ENCODE peak calls at places on chromosomes 16 and 17, in ten cellular contexts. D, T, O, Q, B, H, F, Z, K and P are unnamed samples.

GRCh38 chr17:67139784-67140665 is 95.7 kb downstream of the CACNG1 start:
- DNase-seq in D (no peak), T (no peak), O (peak), Q (no peak), B (no peak), H (no peak), F (no peak), Z (no peak), K (no peak), P (no peak)

GRCh38 chr17:32285770-32286517 is 20.3 kb downstream of the RHBDL3 start:
- DNase-seq in D (no peak), T (no peak), O (no peak), Q (no peak), B (no peak), H (no peak), F (peak), Z (no peak), K (no peak), P (no peak)

GRCh38 chr16:84356591-84357116 is 11.7 kb upstream of the ATP2C2 start:
- DNase-seq in D (no peak), T (no peak), O (peak), Q (no peak), B (no peak), H (no peak), F (peak), Z (peak), K (no peak), P (no peak)

GRCh38 chr17:28811594-28812135 is 30.9 kb downstream of the FAM222B start:
- DNase-seq in D (no peak), T (no peak), O (peak), Q (no peak), B (no peak), H (no peak), F (no peak), Z (no peak), K (no peak), P (peak)

GRCh38 chr17:15263206-15263579 is 1.9 kb downstream of the PMP22 start:
- DNase-seq in D (no peak), T (peak), O (peak), Q (no peak), B (peak), H (no peak), F (peak), Z (peak), K (no peak), P (peak)

GRCh38 chr17:81237591-81238489 is 1.0 kb downstream of the TEPSIN start:
- DNase-seq in D (no peak), T (no peak), O (no peak), Q (no peak), B (no peak), H (no peak), F (no peak), Z (no peak), K (no peak), P (no peak)

GRCh38 chr17:42780816-42781638 is 617 bp downstream of the WNK4 start:
- DNase-seq in D (no peak), T (no peak), O (peak), Q (no peak), B (no peak), H (no peak), F (no peak), Z (no peak), K (no peak), P (no peak)

GRCh38 chr17:17934796-17935195 is 37.4 kb downstream of the TOM1L2 start:
- DNase-seq in D (no peak), T (no peak), O (no peak), Q (no peak), B (no peak), H (no peak), F (no peak), Z (no peak), K (no peak), P (no peak)

GRCh38 chr17:2380225-2380922 is 20.5 kb downstream of the MNT start:
- DNase-seq in D (no peak), T (no peak), O (no peak), Q (no peak), B (no peak), H (no peak), F (no peak), Z (no peak), K (no peak), P (no peak)

GRCh38 chr17:12812877-12813276 is 23.6 kb downstream of the ARHGAP44 start:
- DNase-seq in D (no peak), T (no peak), O (no peak), Q (no peak), B (no peak), H (no peak), F (no peak), Z (no peak), K (no peak), P (no peak)

GRCh38 chr17:42221886-42222745 is 27.8 kb upstream of the GHDC start:
- DNase-seq in D (no peak), T (peak), O (peak), Q (peak), B (no peak), H (no peak), F (no peak), Z (peak), K (peak), P (no peak)

GRCh38 chr17:49130891-49131290 is 1.7 kb upstream of the B4GALNT2 start:
- DNase-seq in D (no peak), T (no peak), O (no peak), Q (no peak), B (no peak), H (no peak), F (no peak), Z (no peak), K (no peak), P (no peak)

GRCh38 chr16:56998861-56999260 is 9.5 kb downstream of the NLRC5 start:
- DNase-seq in D (no peak), T (no peak), O (peak), Q (no peak), B (no peak), H (no peak), F (no peak), Z (no peak), K (no peak), P (no peak)

GRCh38 chr16:50021509-50021908 is 3.5 kb upstream of the CNEP1R1 start:
- DNase-seq in D (no peak), T (no peak), O (peak), Q (no peak), B (no peak), H (no peak), F (no peak), Z (no peak), K (no peak), P (no peak)

GRCh38 chr17:49616546-49617205 is 41.0 kb downstream of the NXPH3 start:
- DNase-seq in D (no peak), T (peak), O (no peak), Q (no peak), B (no peak), H (no peak), F (peak), Z (peak), K (no peak), P (no peak)

GRCh38 chr17:82791532-82791931 is 39.7 kb downstream of the TBCD start:
- DNase-seq in D (peak), T (no peak), O (no peak), Q (no peak), B (no peak), H (peak), F (no peak), Z (no peak), K (no peak), P (peak)

GRCh38 chr16:88856122-88856827 is 472 bp downstream of the GALNS start:
- DNase-seq in D (no peak), T (peak), O (peak), Q (no peak), B (no peak), H (no peak), F (peak), Z (no peak), K (peak), P (no peak)

GRCh38 chr17:77229786-77230435 is 89.1 kb downstream of the SEC14L1 start:
- DNase-seq in D (no peak), T (no peak), O (no peak), Q (no peak), B (no peak), H (no peak), F (no peak), Z (no peak), K (no peak), P (no peak)

GRCh38 chr16:55326261-55326802 is 2.3 kb downstream of the IRX6 start:
- DNase-seq in D (no peak), T (no peak), O (peak), Q (no peak), B (no peak), H (no peak), F (no peak), Z (no peak), K (no peak), P (no peak)

GRCh38 chr17:77564278-77564920 is 394.1 kb upstream of the TNRC6C start:
- DNase-seq in D (no peak), T (no peak), O (no peak), Q (no peak), B (no peak), H (no peak), F (peak), Z (no peak), K (no peak), P (no peak)

GRCh38 chr16:19292186-19292585 is 6.7 kb downstream of the CLEC19A start:
- DNase-seq in D (no peak), T (no peak), O (peak), Q (no peak), B (no peak), H (no peak), F (no peak), Z (no peak), K (no peak), P (no peak)

GRCh38 chr16:86491643-86492030 is 18.7 kb upstream of the FOXF1 start:
- DNase-seq in D (no peak), T (no peak), O (no peak), Q (no peak), B (no peak), H (no peak), F (no peak), Z (no peak), K (no peak), P (no peak)

GRCh38 chr17:70772761-70773160 is 603.4 kb downstream of the KCNJ2 start:
- DNase-seq in D (no peak), T (no peak), O (no peak), Q (no peak), B (no peak), H (no peak), F (no peak), Z (no peak), K (no peak), P (no peak)

GRCh38 chr16:77273-77806 is 685 bp upstream of the MPG start:
- DNase-seq in D (no peak), T (peak), O (peak), Q (no peak), B (no peak), H (no peak), F (peak), Z (peak), K (peak), P (no peak)

GRCh38 chr16:10569629-10570028 is 10.8 kb downstream of the EMP2 start:
- DNase-seq in D (no peak), T (no peak), O (no peak), Q (no peak), B (no peak), H (no peak), F (no peak), Z (no peak), K (no peak), P (peak)

GRCh38 chr16:71933913-71934696 is 38.8 kb downstream of the IST1 start:
- DNase-seq in D (peak), T (no peak), O (peak), Q (no peak), B (no peak), H (no peak), F (no peak), Z (no peak), K (no peak), P (peak)

GRCh38 chr16:47458331-47458730 is 2.5 kb downstream of the ITFG1 start:
- DNase-seq in D (no peak), T (no peak), O (no peak), Q (no peak), B (no peak), H (no peak), F (no peak), Z (no peak), K (no peak), P (no peak)

GRCh38 chr17:69417545-69418483 is 3.3 kb downstream of the MAP2K6 start:
- DNase-seq in D (no peak), T (no peak), O (peak), Q (no peak), B (no peak), H (no peak), F (no peak), Z (no peak), K (no peak), P (no peak)

GRCh38 chr17:73663614-73664013 is 19.4 kb upstream of the SDK2 start:
- DNase-seq in D (no peak), T (no peak), O (peak), Q (no peak), B (no peak), H (no peak), F (no peak), Z (no peak), K (no peak), P (no peak)

GRCh38 chr17:65751263-65751662 is 189.8 kb upstream of the AXIN2 start:
- DNase-seq in D (no peak), T (no peak), O (no peak), Q (no peak), B (no peak), H (no peak), F (no peak), Z (no peak), K (no peak), P (no peak)

GRCh38 chr17:83191388-83192160 is 112.2 kb downstream of the METRNL start:
- DNase-seq in D (no peak), T (peak), O (no peak), Q (no peak), B (no peak), H (no peak), F (no peak), Z (no peak), K (no peak), P (no peak)

GRCh38 chr16:11676799-11677198 is 8.5 kb downstream of the SNN start:
- DNase-seq in D (no peak), T (no peak), O (no peak), Q (no peak), B (no peak), H (no peak), F (no peak), Z (no peak), K (no peak), P (no peak)

GRCh38 chr17:17750881-17751280 is 69.6 kb downstream of the RAI1 start:
- DNase-seq in D (no peak), T (no peak), O (no peak), Q (no peak), B (no peak), H (no peak), F (no peak), Z (no peak), K (no peak), P (no peak)

GRCh38 chr16:13322357-13322756 is 421.0 kb downstream of the SHISA9 start:
- DNase-seq in D (no peak), T (no peak), O (no peak), Q (no peak), B (no peak), H (no peak), F (no peak), Z (no peak), K (no peak), P (no peak)

GRCh38 chr17:76995352-76996105 is 127.3 kb downstream of the MGAT5B start:
- DNase-seq in D (no peak), T (no peak), O (peak), Q (no peak), B (no peak), H (no peak), F (no peak), Z (no peak), K (no peak), P (no peak)

GRCh38 chr16:16021988-16022682 is 72.7 kb downstream of the ABCC1 start:
- DNase-seq in D (peak), T (peak), O (peak), Q (no peak), B (peak), H (no peak), F (peak), Z (peak), K (peak), P (peak)

GRCh38 chr17:28404461-28404811 is 1.6 kb downstream of the SLC46A1 start:
- DNase-seq in D (no peak), T (no peak), O (no peak), Q (no peak), B (no peak), H (no peak), F (no peak), Z (no peak), K (no peak), P (no peak)

GRCh38 chr17:59623151-59623550 is 3.5 kb downstream of the CLTC start:
- DNase-seq in D (no peak), T (no peak), O (peak), Q (no peak), B (no peak), H (no peak), F (no peak), Z (no peak), K (no peak), P (no peak)

GRCh38 chr17:66698270-66698669 is 136.6 kb upstream of the CACNG5 start:
- DNase-seq in D (no peak), T (no peak), O (no peak), Q (no peak), B (no peak), H (no peak), F (no peak), Z (no peak), K (no peak), P (no peak)

GRCh38 chr17:8012996-8013640 is 10.7 kb downstream of the GUCY2D start:
- DNase-seq in D (no peak), T (no peak), O (no peak), Q (no peak), B (no peak), H (no peak), F (no peak), Z (no peak), K (no peak), P (no peak)
- TF ChIP-seq CTCF in D (no peak), T (no peak), O (no peak), Q (no peak), B (no peak), H (no peak), F (no peak), Z (no peak), K (no peak), P (no peak)

DNA sequence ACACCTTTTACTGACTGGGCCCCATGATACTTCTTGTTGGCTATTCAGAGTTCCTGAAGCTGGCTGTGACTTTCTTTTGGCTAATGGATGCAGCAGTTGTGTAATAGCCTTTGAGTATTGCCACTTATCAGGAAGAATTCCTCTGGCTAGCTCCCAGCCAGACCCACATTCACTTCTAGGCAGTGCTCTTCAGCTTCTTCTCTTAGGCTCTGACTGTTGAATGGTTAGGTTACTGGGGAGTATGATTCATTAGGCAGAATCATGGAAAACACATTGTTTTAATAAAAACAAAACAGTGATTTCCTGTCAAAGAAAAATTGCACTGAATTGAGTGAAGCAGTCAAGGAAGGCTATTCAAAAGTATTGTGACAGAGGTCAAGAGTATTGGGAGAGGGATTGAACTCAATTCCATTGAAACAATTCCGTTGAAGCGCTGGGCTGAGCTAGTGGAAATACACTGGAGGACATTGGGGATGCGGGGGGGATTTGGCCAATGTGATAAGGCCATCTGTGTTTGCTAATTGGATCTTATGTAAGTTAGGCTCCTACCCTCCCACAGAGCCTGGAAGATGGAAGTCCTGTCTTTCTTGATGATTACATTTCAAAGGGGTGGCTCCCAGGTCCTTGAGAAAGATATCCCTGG is 68.0 kb downstream of the CNTNAP4 start:
- DNase-seq in D (peak), T (peak), O (no peak), Q (no peak), B (no peak), H (no peak), F (no peak), Z (no peak), K (no peak), P (no peak)
- TF ChIP-seq CTCF in D (no peak), T (no peak), O (no peak), Q (no peak), B (no peak), H (no peak), F (no peak), Z (no peak), K (no peak), P (no peak)

GRCh38 chr17:63918305-63918704 is 334 bp downstream of the GH1 start:
- DNase-seq in D (no peak), T (no peak), O (peak), Q (no peak), B (no peak), H (no peak), F (no peak), Z (no peak), K (no peak), P (no peak)
- TF ChIP-seq CTCF in D (no peak), T (no peak), O (peak), Q (no peak), B (no peak), H (peak), F (no peak), Z (no peak), K (no peak), P (peak)

DNA sequence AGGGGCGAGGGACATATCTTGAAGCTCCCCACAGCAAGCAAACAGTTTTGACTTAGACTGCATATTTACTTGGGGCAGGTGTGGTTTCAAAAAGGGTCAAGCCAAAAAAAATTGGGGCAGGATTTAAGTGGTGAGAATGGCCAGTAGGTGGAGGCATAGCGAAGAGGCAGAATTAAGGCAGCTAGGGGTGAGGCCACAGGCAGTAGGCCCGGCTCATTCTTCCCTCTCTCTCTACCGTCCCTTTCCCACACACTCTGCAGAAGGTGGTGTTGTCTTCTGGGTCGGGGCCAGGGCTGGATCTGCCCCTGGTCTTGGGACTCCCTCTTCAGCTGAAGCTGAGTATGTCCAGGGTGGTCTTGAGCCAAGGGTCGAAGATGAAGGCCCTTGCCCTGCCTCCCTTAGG is 2.6 kb downstream of the SHBG start:
- DNase-seq in D (no peak), T (no peak), O (peak), Q (no peak), B (no peak), H (no peak), F (no peak), Z (peak), K (no peak), P (no peak)
- TF ChIP-seq CTCF in D (peak), T (peak), O (peak), Q (no peak), B (peak), H (peak), F (peak), Z (no peak), K (peak), P (peak)

DNA sequence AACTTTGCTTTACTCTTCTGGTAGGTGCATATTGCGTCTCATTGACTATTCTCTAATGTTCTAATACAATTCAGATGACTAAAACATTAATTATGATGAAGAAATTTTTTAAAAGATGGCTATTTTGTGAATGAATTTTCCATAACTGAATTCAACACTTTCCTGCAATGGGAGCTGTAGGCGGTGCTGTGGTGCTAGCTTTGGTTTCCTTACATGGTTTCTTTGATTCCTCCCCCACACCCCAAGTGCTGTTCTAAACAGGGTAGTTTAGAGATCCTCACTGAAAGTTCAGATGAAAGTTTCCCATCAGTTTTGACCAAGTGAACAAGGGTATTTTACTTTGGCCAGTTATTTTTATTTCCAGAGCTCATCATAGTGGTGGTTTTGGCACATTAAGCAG is 26.0 kb upstream of the MRC2 start:
- DNase-seq in D (no peak), T (no peak), O (no peak), Q (no peak), B (no peak), H (no peak), F (no peak), Z (no peak), K (no peak), P (no peak)
- TF ChIP-seq CTCF in D (peak), T (no peak), O (no peak), Q (no peak), B (no peak), H (no peak), F (peak), Z (no peak), K (no peak), P (no peak)

GRCh38 chr17:79520893-79521210 is 90.0 kb downstream of the RBFOX3 start:
- DNase-seq in D (no peak), T (no peak), O (no peak), Q (no peak), B (no peak), H (no peak), F (no peak), Z (no peak), K (no peak), P (no peak)

GRCh38 chr17:79519152-79519523 is 91.7 kb downstream of the RBFOX3 start:
- DNase-seq in D (no peak), T (no peak), O (no peak), Q (no peak), B (no peak), H (no peak), F (no peak), Z (no peak), K (no peak), P (no peak)

GRCh38 chr17:79519601-79520000 is 91.2 kb downstream of the RBFOX3 start:
- DNase-seq in D (no peak), T (no peak), O (no peak), Q (no peak), B (no peak), H (no peak), F (no peak), Z (no peak), K (no peak), P (no peak)

GRCh38 chr17:79521225-79521624 is 89.6 kb downstream of the RBFOX3 start:
- DNase-seq in D (no peak), T (no peak), O (no peak), Q (no peak), B (no peak), H (no peak), F (no peak), Z (no peak), K (no peak), P (no peak)

GRCh38 chr17:79520134-79520892 is 90.5 kb downstream of the RBFOX3 start:
- DNase-seq in D (no peak), T (no peak), O (no peak), Q (no peak), B (no peak), H (no peak), F (no peak), Z (no peak), K (peak), P (no peak)
- TF ChIP-seq CTCF in D (no peak), T (no peak), O (no peak), Q (no peak), B (no peak), H (no peak), F (no peak), Z (no peak), K (no peak), P (no peak)

GRCh38 chr16:61500851-61501250 is 535.4 kb downstream of the CDH8 start:
- DNase-seq in D (no peak), T (no peak), O (no peak), Q (no peak), B (no peak), H (no peak), F (no peak), Z (no peak), K (no peak), P (no peak)
- TF ChIP-seq CTCF in D (no peak), T (no peak), O (no peak), Q (no peak), B (no peak), H (no peak), F (no peak), Z (no peak), K (no peak), P (no peak)